ENCODE peak calls at places on chromosomes 12 and 14, in five cellular contexts. One of them, this sample, is unnamed.

GRCh38 chr12:46724020-46724419 is 101.8 kb downstream of the SLC38A4 start:
- DNase-seq in GM18507: no peak
- DNase-seq in IMR-90: no peak
- DNase-seq in HEK293T: no peak
- DNase-seq in activated CD4-positive, alpha-beta T cell treated with anti-CD3 and anti-CD28 coated beads, Interleukin-2, amount 50 U/mL, for 1 hour: no peak
- DNase-seq in this sample: no peak

GRCh38 chr12:4372653-4373052 is 6.9 kb downstream of the FGF23 start:
- DNase-seq in GM18507: no peak
- DNase-seq in IMR-90: no peak
- DNase-seq in HEK293T: no peak
- DNase-seq in activated CD4-positive, alpha-beta T cell treated with anti-CD3 and anti-CD28 coated beads, Interleukin-2, amount 50 U/mL, for 1 hour: no peak
- DNase-seq in this sample: no peak

GRCh38 chr12:4997939-4998338 is 45.7 kb upstream of the KCNA5 start:
- DNase-seq in GM18507: no peak
- DNase-seq in IMR-90: peak; percentile 83
- DNase-seq in HEK293T: no peak
- DNase-seq in activated CD4-positive, alpha-beta T cell treated with anti-CD3 and anti-CD28 coated beads, Interleukin-2, amount 50 U/mL, for 1 hour: no peak
- DNase-seq in this sample: no peak

GRCh38 chr14:32224731-32225377 is 21.8 kb upstream of the RNU6-8 start:
- DNase-seq in GM18507: no peak
- DNase-seq in IMR-90: peak; percentile 54
- DNase-seq in HEK293T: peak; percentile 69
- DNase-seq in activated CD4-positive, alpha-beta T cell treated with anti-CD3 and anti-CD28 coated beads, Interleukin-2, amount 50 U/mL, for 1 hour: no peak
- DNase-seq in this sample: no peak

GRCh38 chr12:57553343-57554202 is 3.7 kb downstream of the KIF5A start:
- DNase-seq in GM18507: no peak
- DNase-seq in IMR-90: no peak
- DNase-seq in HEK293T: no peak
- DNase-seq in activated CD4-positive, alpha-beta T cell treated with anti-CD3 and anti-CD28 coated beads, Interleukin-2, amount 50 U/mL, for 1 hour: no peak
- DNase-seq in this sample: no peak

GRCh38 chr12:127238061-127238460 is 1028.9 kb upstream of the TMEM132C start:
- DNase-seq in GM18507: no peak
- DNase-seq in IMR-90: no peak
- DNase-seq in HEK293T: no peak
- DNase-seq in activated CD4-positive, alpha-beta T cell treated with anti-CD3 and anti-CD28 coated beads, Interleukin-2, amount 50 U/mL, for 1 hour: no peak
- DNase-seq in this sample: no peak

GRCh38 chr12:52924764-52925716 is 20.2 kb upstream of the KRT8 start:
- DNase-seq in GM18507: no peak
- DNase-seq in IMR-90: peak; percentile 93
- DNase-seq in HEK293T: no peak
- DNase-seq in activated CD4-positive, alpha-beta T cell treated with anti-CD3 and anti-CD28 coated beads, Interleukin-2, amount 50 U/mL, for 1 hour: no peak
- DNase-seq in this sample: no peak

GRCh38 chr12:7129647-7130536 is at the start of gene CLSTN3:
- DNase-seq in GM18507: peak; percentile 99
- DNase-seq in IMR-90: peak; percentile 68
- DNase-seq in HEK293T: peak; percentile 98
- DNase-seq in activated CD4-positive, alpha-beta T cell treated with anti-CD3 and anti-CD28 coated beads, Interleukin-2, amount 50 U/mL, for 1 hour: peak; percentile 82
- DNase-seq in this sample: peak; percentile 90

GRCh38 chr12:77914089-77914488 is 83.4 kb downstream of the NAV3 start:
- DNase-seq in GM18507: no peak
- DNase-seq in IMR-90: no peak
- DNase-seq in HEK293T: no peak
- DNase-seq in activated CD4-positive, alpha-beta T cell treated with anti-CD3 and anti-CD28 coated beads, Interleukin-2, amount 50 U/mL, for 1 hour: no peak
- DNase-seq in this sample: no peak

GRCh38 chr14:76456200-76456599 is 80.3 kb downstream of the ESRRB start:
- DNase-seq in GM18507: peak; percentile 48
- DNase-seq in IMR-90: peak; percentile 8
- DNase-seq in HEK293T: peak; percentile 71
- DNase-seq in activated CD4-positive, alpha-beta T cell treated with anti-CD3 and anti-CD28 coated beads, Interleukin-2, amount 50 U/mL, for 1 hour: no peak
- DNase-seq in this sample: no peak

GRCh38 chr14:35991356-35991755 is 165.2 kb downstream of the BRMS1L start:
- DNase-seq in GM18507: no peak
- DNase-seq in IMR-90: no peak
- DNase-seq in HEK293T: no peak
- DNase-seq in activated CD4-positive, alpha-beta T cell treated with anti-CD3 and anti-CD28 coated beads, Interleukin-2, amount 50 U/mL, for 1 hour: no peak
- DNase-seq in this sample: no peak